ENCODE peak calls at places on chromosomes 12 and 14, in nine cellular contexts. V is A549, E is ovary, X is thyroid gland, D is uterus, W is esophagus squamous epithelium, M is H1, G is right lobe of liver, J is tibial nerve. R is an unnamed sample.

GRCh38 chr12:92890601-92891106 is 38.4 kb downstream of the EEA1 start:
- DNase-seq in M (no peak), D (no peak), X (no peak), V (no peak), G (no peak), W (no peak), J (no peak), E (no peak), R (no peak)

GRCh38 chr14:98935921-98936320 is 336.1 kb downstream of the BCL11B start:
- DNase-seq in E (no peak), V (no peak), W (no peak), J (no peak), X (no peak), D (no peak), G (no peak), M (no peak), R (no peak)

GRCh38 chr12:132954471-132955048 is 1.5 kb downstream of the ZNF605 start:
- DNase-seq in M (no peak), V (no peak), G (no peak), X (no peak), E (no peak), J (no peak), W (no peak), D (no peak), R (no peak)

GRCh38 chr12:49636979-49637378 is 13.6 kb downstream of the PRPF40B start:
- DNase-seq in X (peak; percentile 57), M (no peak), G (no peak), W (no peak), D (peak; percentile 75), V (peak; percentile 67), J (no peak), E (peak; percentile 65), R (peak; percentile 77)

GRCh38 chr12:26197832-26198231 is 2.5 kb downstream of the SSPN start:
- DNase-seq in W (no peak), J (no peak), M (no peak), E (no peak), G (no peak), X (no peak), D (no peak), V (no peak), R (peak; percentile 25)

GRCh38 chr12:124422570-124423523 is 128.0 kb downstream of the RFLNA start:
- DNase-seq in J (peak; percentile 95), G (peak; percentile 91), V (peak; percentile 98), M (no peak), E (peak; percentile 96), W (no peak), D (peak; percentile 95), X (peak; percentile 96), R (peak; percentile 89)

GRCh38 chr14:96049932-96050331 is 10.8 kb downstream of the C14orf132 start:
- DNase-seq in J (no peak), M (no peak), V (no peak), E (no peak), D (no peak), G (no peak), W (no peak), X (no peak), R (no peak)

GRCh38 chr12:101051901-101052550 is 158.0 kb downstream of the SLC5A8 start:
- DNase-seq in J (no peak), W (no peak), M (no peak), V (peak; percentile 82), X (no peak), E (peak; percentile 63), G (no peak), D (no peak), R (peak; percentile 30)

GRCh38 chr12:23066095-23066494 is 441.1 kb downstream of the ETNK1 start:
- DNase-seq in M (no peak), E (no peak), X (no peak), G (no peak), J (no peak), W (no peak), V (no peak), D (no peak), R (no peak)

GRCh38 chr14:77208266-77208978 is 26.8 kb downstream of the TMEM63C start:
- DNase-seq in G (peak; percentile 75), V (peak; percentile 47), J (peak; percentile 34), X (peak; percentile 74), D (peak; percentile 21), W (no peak), M (peak; percentile 57), E (peak; percentile 44), R (peak; percentile 80)

GRCh38 chr12:3342051-3342450 is 149.0 kb upstream of the PRMT8 start:
- DNase-seq in D (no peak), X (peak; percentile 44), G (no peak), E (peak; percentile 45), V (peak; percentile 22), M (peak; percentile 21), W (no peak), J (no peak), R (peak; percentile 38)

GRCh38 chr12:16174282-16174681 is 103.2 kb downstream of the SLC15A5 start:
- DNase-seq in V (no peak), J (no peak), D (no peak), E (no peak), X (no peak), G (no peak), M (no peak), W (no peak), R (no peak)

GRCh38 chr12:83123039-83123438 is 436.3 kb downstream of the TMTC2 start:
- DNase-seq in D (no peak), E (no peak), X (no peak), W (no peak), J (no peak), V (no peak), M (no peak), G (no peak), R (no peak)

GRCh38 chr12:39145175-39145999 is 240.0 kb upstream of the CPNE8 start:
- DNase-seq in E (peak; percentile 9), W (no peak), V (peak; percentile 77), J (peak; percentile 30), M (no peak), D (no peak), G (no peak), X (peak; percentile 23), R (no peak)

GRCh38 chr12:127363392-127363791 is 903.6 kb upstream of the TMEM132C start:
- DNase-seq in E (no peak), X (no peak), J (no peak), M (no peak), D (no peak), W (no peak), V (peak; percentile 9), G (no peak), R (no peak)

GRCh38 chr12:46944104-46944503 is 118.3 kb upstream of the SLC38A4 start:
- DNase-seq in V (peak; percentile 71), D (no peak), J (no peak), E (no peak), X (no peak), M (no peak), W (no peak), G (no peak), R (no peak)

GRCh38 chr12:32755654-32756475 is at the start of gene YARS2:
- DNase-seq in W (peak; percentile 55), X (peak; percentile 97), V (peak; percentile 99), D (peak; percentile 96), G (peak; percentile 93), J (peak; percentile 87), E (peak; percentile 95), M (peak; percentile 90), R (peak; percentile 98)
- TF ChIP-seq POLR2A in W (no peak), X (no peak), V (peak; percentile 95), D (no peak), G (peak; percentile 74), J (peak; percentile 65), E (peak; percentile 65), M (peak; percentile 100), R (peak; percentile 58)

DNA sequence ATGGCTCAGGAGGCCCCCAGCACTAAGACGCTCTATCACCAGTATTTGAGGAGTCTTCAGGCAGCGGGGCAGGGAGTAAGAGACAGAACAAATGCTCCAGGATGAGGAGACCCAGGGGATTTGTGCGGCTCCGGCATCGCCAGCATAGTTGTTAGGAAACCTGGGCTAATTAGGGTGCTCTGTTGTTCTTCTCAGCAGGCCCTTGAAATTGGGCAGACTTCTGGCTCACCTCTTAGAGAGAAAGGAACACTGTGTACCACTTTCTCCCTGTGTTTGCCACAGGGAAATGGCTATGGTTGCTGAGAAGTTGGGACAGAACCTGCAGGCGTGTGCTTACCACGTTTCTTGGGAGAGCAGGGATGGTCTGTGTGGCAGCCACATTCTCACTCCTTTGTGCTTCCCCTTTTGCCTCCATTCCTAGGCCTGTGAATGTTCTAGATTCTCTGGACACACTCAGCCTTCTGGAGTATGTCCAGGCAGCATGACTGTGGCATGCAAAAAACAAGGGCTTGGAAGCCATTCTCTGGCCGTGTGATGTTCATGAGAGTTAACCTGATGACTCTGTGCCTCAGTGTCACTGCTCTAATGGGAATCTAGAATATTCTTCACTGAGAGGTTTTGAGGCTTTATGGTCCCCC is 109.0 kb downstream of the CHST11 start:
- DNase-seq in J (no peak), M (no peak), D (no peak), V (no peak), G (no peak), E (no peak), W (no peak), X (no peak), R (no peak)
- H3K4me1 ChIP-seq in J (peaks cover 5% of the 10 kb centered on the region), M (no peaks in the 10 kb centered on the region), D (no peaks in the 10 kb centered on the region), V (no peaks in the 10 kb centered on the region), G (no peaks in the 10 kb centered on the region), E (no peaks in the 10 kb centered on the region), W (no peaks in the 10 kb centered on the region), X (no peaks in the 10 kb centered on the region), R (no peaks in the 10 kb centered on the region)

DNA sequence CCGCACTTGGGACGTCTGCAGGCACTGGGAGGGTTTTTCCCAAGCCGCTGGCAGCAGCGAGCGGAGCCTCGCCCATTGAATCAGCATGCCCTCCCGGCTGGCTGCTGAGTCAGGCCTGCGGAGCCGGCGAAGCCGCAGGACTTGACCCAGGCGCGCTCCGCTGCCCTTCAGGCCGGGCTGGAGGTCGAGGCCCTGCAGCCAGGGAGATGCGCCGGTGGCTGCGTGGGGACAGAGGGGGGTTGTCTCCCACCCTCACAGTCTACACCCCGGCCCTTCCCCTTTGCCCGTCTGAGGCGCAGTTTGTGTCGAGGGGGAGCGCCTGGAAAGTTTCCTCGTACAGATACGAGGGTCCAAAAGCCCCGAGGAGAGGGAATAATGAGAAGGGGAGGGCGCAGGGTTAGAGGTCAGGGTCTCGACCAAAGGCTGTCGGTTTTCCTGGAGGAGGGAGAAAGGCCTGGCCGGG is 759 bp upstream of the KLC1 start:
- DNase-seq in X (peak; percentile 88), M (no peak), W (no peak), V (peak; percentile 83), D (peak; percentile 69), J (peak; percentile 51), G (peak; percentile 89), E (peak; percentile 69), R (peak; percentile 82)
- TF ChIP-seq POLR2A in X (no peak), M (peak; percentile 53), W (no peak), V (peak; percentile 74), D (no peak), J (peak; percentile 40), G (peak; percentile 64), E (peak; percentile 49), R (peak; percentile 59)

GRCh38 chr12:73106896-73107295 is 834.7 kb downstream of the TRHDE start:
- DNase-seq in X (no peak), V (no peak), G (no peak), M (no peak), J (no peak), W (no peak), E (no peak), D (no peak), R (no peak)

GRCh38 chr12:73110816-73111215 is 838.6 kb downstream of the TRHDE start:
- DNase-seq in J (no peak), E (no peak), W (no peak), X (no peak), M (no peak), V (no peak), D (no peak), G (no peak), R (no peak)

GRCh38 chr12:73112035-73112816 is 840.1 kb downstream of the TRHDE start:
- DNase-seq in V (no peak), D (no peak), E (no peak), M (no peak), W (no peak), X (no peak), J (no peak), G (no peak), R (no peak)

GRCh38 chr12:73106296-73106695 is 834.1 kb downstream of the TRHDE start:
- DNase-seq in V (no peak), D (no peak), X (no peak), G (no peak), E (no peak), M (no peak), J (no peak), W (no peak), R (no peak)
- H3K4me1 ChIP-seq in V (no peaks in the 10 kb centered on the region), D (no peaks in the 10 kb centered on the region), X (no peaks in the 10 kb centered on the region), G (no peaks in the 10 kb centered on the region), E (no peaks in the 10 kb centered on the region), M (peaks cover 3% of the 10 kb centered on the region), J (no peaks in the 10 kb centered on the region), W (no peaks in the 10 kb centered on the region), R (no peaks in the 10 kb centered on the region)

R was measured in adrenal gland.